ENCODE peak calls at places on chromosome 10, in four cellular contexts. V is body of pancreas, U is breast epithelium, J is heart right ventricle. S is an unnamed sample.

GRCh38 chr10:128307819-128308218 is 181.6 kb upstream of the MKI67 start:
- DNase-seq in U (no peak), J (no peak), V (no peak), S (no peak)

GRCh38 chr10:50629495-50630122 is 5.9 kb upstream of the SGMS1 start:
- DNase-seq in J (no peak), U (no peak), V (no peak), S (no peak)

GRCh38 chr10:42898037-42898960 is 115.7 kb downstream of the BMS1 start:
- DNase-seq in U (no peak), J (no peak), V (no peak), S (no peak)

GRCh38 chr10:22676435-22676834 is 37.9 kb downstream of the PIP4K2A start:
- DNase-seq in J (no peak), U (no peak), V (no peak), S (no peak)

GRCh38 chr10:95273393-95274312 is 17.1 kb downstream of the PDLIM1 start:
- DNase-seq in U (peak), V (no peak), J (no peak), S (no peak)

GRCh38 chr10:72660220-72660619 is 31.7 kb upstream of the MCU start:
- DNase-seq in U (no peak), J (no peak), V (no peak), S (no peak)

GRCh38 chr10:131729361-131729760 is 171.4 kb upstream of the PPP2R2D start:
- DNase-seq in J (no peak), V (no peak), U (no peak), S (no peak)

GRCh38 chr10:110042181-110042580 is 34.4 kb downstream of the ADD3 start:
- DNase-seq in U (no peak), J (no peak), V (no peak), S (no peak)

GRCh38 chr10:131061221-131061620 is 250.3 kb downstream of the TCERG1L start:
- DNase-seq in V (no peak), U (no peak), J (no peak), S (no peak)

GRCh38 chr10:23448802-23449570 is 10.1 kb downstream of the OTUD1 start:
- DNase-seq in V (no peak), J (no peak), U (no peak), S (no peak)

GRCh38 chr10:108789911-108790310 is 1133.4 kb downstream of the XPNPEP1 start:
- DNase-seq in J (no peak), V (no peak), U (no peak), S (no peak)

GRCh38 chr10:70494536-70494935 is 16.0 kb downstream of the PALD1 start:
- DNase-seq in U (no peak), V (no peak), J (no peak), S (no peak)

GRCh38 chr10:45463244-45464116 is 89.5 kb downstream of the ALOX5 start:
- DNase-seq in J (no peak), U (no peak), V (no peak), S (no peak)

GRCh38 chr10:43939939-43940810 is 291.5 kb upstream of the ZNF32 start:
- DNase-seq in J (peak), U (peak), V (no peak), S (no peak)

GRCh38 chr10:21496285-21497176 is 29.0 kb downstream of the SKIDA1 start:
- DNase-seq in J (peak), U (no peak), V (peak), S (peak)

GRCh38 chr10:54758791-54759190 is 42.2 kb downstream of the PCDH15 start:
- DNase-seq in U (no peak), J (no peak), V (no peak), S (no peak)

GRCh38 chr10:52855546-52856325 is 83.2 kb upstream of the MBL2 start:
- DNase-seq in J (no peak), U (no peak), V (no peak), S (no peak)

GRCh38 chr10:5805260-5805659 is 8.0 kb downstream of the GDI2 start:
- DNase-seq in V (no peak), U (no peak), J (no peak), S (no peak)

GRCh38 chr10:117544729-117545140 is 2.2 kb downstream of the EMX2 start:
- DNase-seq in J (no peak), V (no peak), U (no peak), S (no peak)

GRCh38 chr10:128440513-128441160 is 314.4 kb upstream of the MKI67 start:
- DNase-seq in J (no peak), V (no peak), U (no peak), S (no peak)

GRCh38 chr10:613217-613616 is 76.3 kb downstream of the DIP2C start:
- DNase-seq in U (peak), V (peak), J (peak), S (no peak)

GRCh38 chr10:103841519-103841918 is 13.9 kb downstream of the SH3PXD2A start:
- DNase-seq in J (no peak), U (no peak), V (no peak), S (no peak)

GRCh38 chr10:103845983-103846382 is 9.4 kb downstream of the SH3PXD2A start:
- DNase-seq in J (no peak), V (no peak), U (no peak), S (no peak)

GRCh38 chr10:103842605-103843004 is 12.8 kb downstream of the SH3PXD2A start:
- DNase-seq in U (no peak), V (peak), J (no peak), S (no peak)

GRCh38 chr10:103843045-103843444 is 12.3 kb downstream of the SH3PXD2A start:
- DNase-seq in V (no peak), J (no peak), U (no peak), S (no peak)

GRCh38 chr10:103843854-103844567 is 11.4 kb downstream of the SH3PXD2A start:
- DNase-seq in J (peak), V (peak), U (no peak), S (no peak)
- H3K27ac ChIP-seq in J (peak), V (peak), U (peak), S (no peak)

GRCh38 chr10:76112826-76113150 is 681.4 kb downstream of the LRMDA start:
- DNase-seq in V (no peak), U (no peak), J (no peak), S (no peak)
- H3K27ac ChIP-seq in V (no peak), U (no peak), J (no peak), S (no peak)

DNA sequence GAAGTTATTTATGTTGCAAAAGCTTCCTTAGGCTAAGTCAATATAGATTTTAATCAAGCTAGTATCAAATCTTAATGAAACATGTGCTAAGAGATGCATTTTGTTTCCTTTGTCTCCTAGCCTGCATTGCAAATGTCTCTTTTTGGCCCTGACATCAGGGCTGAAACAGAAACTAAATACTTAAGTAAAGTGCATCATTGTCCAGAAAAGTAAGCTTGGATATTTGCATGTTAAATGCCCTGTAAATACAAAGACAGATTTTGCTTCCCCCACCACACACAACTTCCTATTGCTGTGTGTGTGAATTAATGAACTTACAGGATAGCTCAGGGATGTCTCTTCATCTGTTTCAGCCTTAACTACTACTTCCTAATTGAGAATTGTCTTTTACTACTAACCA is 9.9 kb upstream of the STAMBPL1 start:
- DNase-seq in U (no peak), J (no peak), V (no peak), S (no peak)
- H3K27ac ChIP-seq in U (no peak), J (no peak), V (no peak), S (no peak)

DNA sequence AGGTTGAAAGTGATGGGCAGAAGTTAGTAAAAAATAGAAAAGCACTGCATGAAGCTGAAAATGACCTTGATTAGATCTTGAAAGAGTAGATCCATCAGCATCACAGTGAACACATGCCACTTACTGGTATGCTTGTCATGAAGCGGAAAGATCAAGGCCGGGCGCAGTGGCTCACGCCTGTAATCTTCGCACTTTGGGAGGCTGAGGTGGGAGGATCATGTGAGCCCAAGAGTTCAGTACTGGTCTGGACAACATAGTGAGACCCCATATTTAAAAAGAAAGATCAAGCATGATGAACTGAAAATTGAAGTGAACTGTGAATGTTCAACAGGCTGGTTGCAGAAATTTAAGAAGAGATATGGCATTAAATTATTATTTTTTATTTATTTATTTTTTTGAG is 18.0 kb downstream of the LCOR start:
- DNase-seq in J (no peak), U (no peak), V (no peak), S (no peak)
- H3K27ac ChIP-seq in J (no peak), U (no peak), V (no peak), S (no peak)

GRCh38 chr10:3397231-3397630 is 224.6 kb upstream of the PITRM1 start:
- DNase-seq in V (no peak), U (no peak), J (no peak), S (no peak)

GRCh38 chr10:3395041-3395440 is 222.5 kb upstream of the PITRM1 start:
- DNase-seq in U (no peak), V (no peak), J (no peak), S (no peak)

GRCh38 chr10:3396116-3396515 is 223.5 kb upstream of the PITRM1 start:
- DNase-seq in V (no peak), U (no peak), J (no peak), S (no peak)

GRCh38 chr10:3393958-3394357 is 221.4 kb upstream of the PITRM1 start:
- DNase-seq in J (no peak), U (no peak), V (no peak), S (no peak)

GRCh38 chr10:3395487-3395886 is 222.9 kb upstream of the PITRM1 start:
- DNase-seq in U (no peak), V (peak), J (no peak), S (no peak)
- H3K27ac ChIP-seq in U (no peak), V (no peak), J (no peak), S (no peak)

GRCh38 chr10:17661510-17661909 is 17.6 kb downstream of the STAM start:
- DNase-seq in V (no peak), U (no peak), J (no peak), S (no peak)

GRCh38 chr10:17665742-17666141 is 21.8 kb downstream of the STAM start:
- DNase-seq in J (peak), V (no peak), U (no peak), S (no peak)

GRCh38 chr10:17660921-17661320 is 17.0 kb downstream of the STAM start:
- DNase-seq in V (no peak), J (no peak), U (no peak), S (no peak)

GRCh38 chr10:17662193-17663138 is 18.5 kb downstream of the STAM start:
- DNase-seq in U (no peak), J (no peak), V (no peak), S (no peak)

DNA sequence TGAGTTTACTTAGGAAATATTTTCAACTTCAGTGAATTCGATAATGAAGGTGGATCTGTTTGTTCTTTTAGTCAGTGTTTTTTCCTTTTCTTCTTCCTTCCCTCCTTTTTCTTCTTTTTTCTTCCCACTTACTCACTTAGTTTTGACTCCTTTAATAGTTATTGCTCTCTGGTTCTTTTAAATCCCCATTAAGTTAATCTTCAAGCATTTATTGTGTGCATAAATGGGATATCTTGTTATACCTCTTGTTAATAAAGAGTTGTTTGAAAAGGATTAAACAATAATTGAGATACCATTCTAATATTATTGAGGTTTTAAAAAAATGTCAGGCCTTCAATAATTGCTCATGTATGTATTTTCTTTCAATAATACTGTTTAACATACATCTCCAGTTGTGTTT is 19.5 kb downstream of the STAM start:
- DNase-seq in J (no peak), V (no peak), U (no peak), S (no peak)
- H3K27ac ChIP-seq in J (no peak), V (no peak), U (no peak), S (no peak)

GRCh38 chr10:99562631-99563030 is 29.9 kb downstream of the NKX2-3 start:
- DNase-seq in U (no peak), J (no peak), V (no peak), S (no peak)
- H3K27ac ChIP-seq in U (no peak), J (no peak), V (no peak), S (no peak)

DNA sequence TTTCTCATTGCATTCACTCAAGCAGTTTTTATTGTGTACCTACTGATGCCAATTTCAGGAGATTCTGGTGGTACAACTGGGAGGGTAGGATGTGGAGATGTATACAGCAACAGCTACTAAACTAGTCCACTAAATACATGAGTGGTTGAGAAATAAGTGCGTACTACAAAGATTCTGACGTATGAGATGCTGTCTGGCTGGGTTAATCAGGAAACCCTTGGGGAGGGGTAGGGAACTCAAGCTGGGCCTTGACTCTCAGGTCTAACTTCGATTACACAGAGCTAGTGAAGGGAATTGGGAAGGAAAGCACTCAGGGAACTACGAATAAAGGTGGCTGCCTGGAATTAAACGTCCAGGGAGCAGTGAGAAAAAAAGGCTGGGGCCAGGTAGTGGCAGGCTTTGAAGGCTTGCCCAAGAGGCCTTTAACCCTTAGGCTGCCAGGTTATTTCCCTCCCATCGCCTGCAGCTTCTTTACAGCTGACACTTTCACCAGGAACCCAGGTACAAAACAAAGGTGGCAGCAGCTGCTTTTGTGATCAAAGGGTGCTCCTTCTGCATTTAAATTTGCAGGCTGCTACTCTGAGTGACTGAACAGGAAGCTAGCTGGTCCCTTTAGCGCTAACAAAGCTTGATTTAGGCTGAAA is 3.2 kb downstream of the MMS19 start:
- DNase-seq in U (no peak), J (no peak), V (no peak), S (no peak)
- H3K27ac ChIP-seq in U (peak), J (peak), V (no peak), S (peak)

GRCh38 chr10:74307061-74307651 is 156.1 kb downstream of the ADK start:
- DNase-seq in V (no peak), U (no peak), J (no peak), S (no peak)
- H3K27ac ChIP-seq in V (no peak), U (no peak), J (no peak), S (no peak)

S was measured in CD4-positive, alpha-beta T cell.